ENCODE peak calls at places on chromosomes 16 and 17, in five cellular contexts. W is prostate gland, Z is GM12878, O is heart left ventricle, S is uterus. H is an unnamed sample.
A peak's percentile ranks its signal among the peaks of the same experiment; 100 is the strongest.

GRCh38 chr16:309476-309875 is 26.5 kb downstream of the PDIA2 start:
- DNase-seq in W (no peak), Z (no peak), O (no peak), S (no peak), H (no peak)

GRCh38 chr17:60167095-60167741 is 17.4 kb downstream of the CA4 start:
- DNase-seq in W (no peak), Z (no peak), O (no peak), S (no peak), H (no peak)

GRCh38 chr16:31038993-31039392 is 5.6 kb downstream of the STX4 start:
- DNase-seq in W (no peak), Z (no peak), O (no peak), S (no peak), H (no peak)

GRCh38 chr16:30747331-30747730 is 894 bp upstream of the PHKG2 start:
- DNase-seq in W (no peak), Z (no peak), O (no peak), S (no peak), H (no peak)

GRCh38 chr16:14564323-14564722 is 65.7 kb downstream of the PARN start:
- DNase-seq in W (no peak), Z (no peak), O (no peak), S (no peak), H (no peak)

GRCh38 chr17:7060165-7060890 is 16.4 kb upstream of the SLC16A11 start:
- DNase-seq in W (no peak), Z (no peak), O (no peak), S (no peak), H (no peak)

GRCh38 chr17:76640550-76641380 is 2.8 kb downstream of the ST6GALNAC1 start:
- DNase-seq in W (no peak), Z (no peak), O (no peak), S (no peak), H (no peak)

GRCh38 chr17:77558846-77559626 is 399.5 kb upstream of the TNRC6C start:
- DNase-seq in W (no peak), Z (no peak), O (no peak), S (no peak), H (no peak)

GRCh38 chr16:23134274-23134673 is 15.0 kb downstream of the USP31 start:
- DNase-seq in W (no peak), Z (no peak), O (peak; percentile 60), S (no peak), H (no peak)

GRCh38 chr17:49371178-49371834 is 9.3 kb upstream of the ZNF652 start:
- DNase-seq in W (peak; percentile 31), Z (no peak), O (no peak), S (no peak), H (peak; percentile 68)

GRCh38 chr16:81831722-81832126 is 52.6 kb downstream of the PLCG2 start:
- DNase-seq in W (peak; percentile 7), Z (peak; percentile 82), O (peak; percentile 60), S (no peak), H (no peak)

GRCh38 chr16:49556252-49557069 is 182.9 kb downstream of the C16orf78 start:
- DNase-seq in W (no peak), Z (no peak), O (no peak), S (no peak), H (no peak)

GRCh38 chr16:60646631-60647030 is 1389.6 kb downstream of the CDH8 start:
- DNase-seq in W (no peak), Z (no peak), O (no peak), S (no peak), H (no peak)

GRCh38 chr16:4136229-4136813 is 20.1 kb upstream of the ADCY9 start:
- DNase-seq in W (peak; percentile 65), Z (no peak), O (no peak), S (no peak), H (peak; percentile 44)

GRCh38 chr16:86574646-86575045 is 3.7 kb upstream of the FOXL1 start:
- DNase-seq in W (no peak), Z (no peak), O (no peak), S (no peak), H (no peak)

GRCh38 chr16:4613636-4614570 is 785 bp downstream of the UBALD1 start:
- DNase-seq in W (no peak), Z (no peak), O (peak; percentile 35), S (peak; percentile 39), H (no peak)

GRCh38 chr17:49676276-49676868 is 1.5 kb downstream of the SPOP start:
- DNase-seq in W (no peak), Z (peak; percentile 85), O (no peak), S (no peak), H (no peak)

GRCh38 chr16:63361032-63361624 is 1324.9 kb upstream of the CDH8 start:
- DNase-seq in W (no peak), Z (no peak), O (no peak), S (no peak), H (no peak)

GRCh38 chr17:9332164-9332527 is 243.5 kb downstream of the STX8 start:
- DNase-seq in W (no peak), Z (no peak), O (no peak), S (no peak), H (no peak)

GRCh38 chr17:37792787-37793186 is 47.9 kb upstream of the HNF1B start:
- DNase-seq in W (no peak), Z (no peak), O (no peak), S (no peak), H (no peak)

GRCh38 chr16:53129281-53130192 is 74.7 kb downstream of the CHD9 start:
- DNase-seq in W (peak; percentile 11), Z (no peak), O (no peak), S (no peak), H (no peak)

GRCh38 chr17:82902972-82903874 is 63.4 kb upstream of the ZNF750 start:
- DNase-seq in W (no peak), Z (no peak), O (no peak), S (no peak), H (no peak)

GRCh38 chr16:84699147-84699711 is 571 bp upstream of the USP10 start:
- DNase-seq in W (no peak), Z (no peak), O (no peak), S (no peak), H (no peak)

GRCh38 chr16:84703671-84704070 is 3.9 kb downstream of the USP10 start:
- DNase-seq in W (no peak), Z (no peak), O (no peak), S (no peak), H (no peak)

GRCh38 chr16:84700518-84701277 is 898 bp downstream of the USP10 start:
- DNase-seq in W (peak; percentile 15), Z (no peak), O (no peak), S (no peak), H (no peak)

GRCh38 chr16:84704253-84704652 is 4.5 kb downstream of the USP10 start:
- DNase-seq in W (no peak), Z (no peak), O (no peak), S (no peak), H (no peak)

GRCh38 chr16:84699712-84700517 is at the start of gene USP10:
- DNase-seq in W (peak; percentile 68), Z (no peak), O (peak; percentile 85), S (peak; percentile 78), H (peak; percentile 93)
- TF ChIP-seq POLR2A in W (peak; percentile 48), Z (peak; percentile 93), O (peak; percentile 33), S (no peak), H (no peak)

GRCh38 chr17:34413443-34414076 is 50.5 kb upstream of the CCL1 start:
- DNase-seq in W (no peak), Z (no peak), O (no peak), S (no peak), H (no peak)

GRCh38 chr17:34412965-34413441 is 50.0 kb upstream of the CCL1 start:
- DNase-seq in W (no peak), Z (no peak), O (no peak), S (no peak), H (no peak)

GRCh38 chr17:34416116-34416515 is 53.1 kb upstream of the CCL1 start:
- DNase-seq in W (no peak), Z (no peak), O (no peak), S (no peak), H (no peak)

GRCh38 chr17:34412534-34412933 is 49.5 kb upstream of the CCL1 start:
- DNase-seq in W (no peak), Z (no peak), O (no peak), S (no peak), H (no peak)

GRCh38 chr17:34414338-34414737 is 51.3 kb upstream of the CCL1 start:
- DNase-seq in W (no peak), Z (no peak), O (no peak), S (no peak), H (no peak)
- TF ChIP-seq CTCF in W (no peak), Z (no peak), O (no peak), S (no peak), H (no peak)

DNA sequence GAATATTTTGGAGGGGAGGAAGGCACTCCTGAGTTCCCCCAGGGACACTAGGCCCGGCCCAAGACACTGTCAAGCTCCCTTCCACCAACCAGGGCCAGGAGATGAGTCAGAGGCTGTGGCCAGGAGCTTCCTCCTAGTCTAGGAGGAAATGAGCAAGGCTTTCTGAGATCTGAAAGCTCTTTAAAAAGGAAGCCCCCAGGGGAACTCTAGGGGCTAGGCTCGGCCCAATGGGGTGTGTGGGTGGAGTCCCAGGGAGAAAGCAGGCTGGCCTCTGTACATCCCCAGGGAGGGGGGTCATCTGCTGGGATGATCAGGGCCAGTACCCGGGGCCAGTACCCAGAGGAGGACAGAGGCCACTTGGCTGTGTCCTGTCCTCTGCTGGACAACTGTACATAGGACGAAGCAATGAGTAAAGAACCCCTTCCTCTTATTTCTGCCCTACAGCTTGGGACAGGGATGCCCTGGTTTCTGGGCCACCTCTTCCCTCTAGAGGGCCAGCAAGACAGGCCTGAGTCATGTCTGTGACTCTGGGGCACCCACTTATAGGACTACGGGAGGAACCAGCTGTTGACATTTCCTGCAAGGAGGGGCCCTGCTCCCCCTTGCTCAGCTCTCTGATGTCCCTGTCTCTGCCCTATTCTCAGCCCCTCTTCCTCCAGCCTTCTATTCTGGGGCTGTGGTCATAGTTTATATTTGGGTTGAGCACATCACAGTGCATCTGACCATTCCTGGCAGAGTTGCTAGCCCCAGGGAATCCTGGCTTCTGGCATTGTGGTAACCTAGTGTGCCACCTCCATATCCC is 2.7 kb downstream of the FHOD1 start:
- DNase-seq in W (no peak), Z (peak; percentile 78), O (peak; percentile 81), S (peak; percentile 48), H (peak; percentile 68)
- TF ChIP-seq POLR2A in W (no peak), Z (peak; percentile 77), O (peak; percentile 29), S (no peak), H (no peak)

DNA sequence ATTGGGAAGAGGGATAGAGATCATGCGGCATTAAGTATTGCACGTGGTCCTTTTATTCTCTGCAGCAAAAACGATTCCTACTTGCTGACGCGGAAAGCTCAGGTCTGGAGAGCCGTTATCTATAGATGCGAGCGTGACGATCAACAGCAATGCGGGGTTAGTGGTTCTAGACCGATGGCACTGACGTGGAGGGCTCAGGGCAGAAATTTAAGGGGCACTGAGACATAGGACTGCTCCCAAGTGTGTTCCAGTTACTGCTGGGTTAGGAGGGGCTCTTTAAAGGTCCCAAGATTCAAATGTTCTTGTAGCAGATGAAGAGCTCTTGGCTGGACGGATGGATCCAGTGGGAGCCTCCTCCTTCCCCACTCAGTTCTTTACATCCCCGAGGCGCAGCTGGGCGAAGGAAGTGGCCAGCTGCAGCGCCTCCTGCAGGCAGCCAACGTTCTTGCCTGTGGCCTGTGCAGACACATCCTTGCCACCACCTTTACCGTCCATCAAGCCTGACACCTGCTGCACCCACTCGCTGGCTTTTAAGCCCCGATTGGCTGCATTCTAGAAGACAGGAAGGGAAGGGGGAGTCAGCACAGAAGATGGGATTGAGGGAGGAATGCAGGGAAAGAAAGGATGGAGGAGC is 732 bp upstream of the EXOSC6 start:
- DNase-seq in W (no peak), Z (no peak), O (no peak), S (no peak), H (no peak)
- TF ChIP-seq CTCF in W (no peak), Z (peak; percentile 37), O (peak; percentile 20), S (no peak), H (no peak)

H was measured in lower leg skin.